ENCODE peak calls at places on chromosomes 11 and 22, in five cellular contexts. I, Z, M, O and J are unnamed samples.

GRCh38 chr11:7573193-7573557 is 59.4 kb downstream of the PPFIBP2 start:
- DNase-seq in I (no peak), Z (no peak), M (no peak), O (no peak), J (no peak)

GRCh38 chr11:113138731-113139130 is 175.7 kb upstream of the TTC12 start:
- DNase-seq in I (no peak), Z (no peak), M (no peak), O (no peak), J (no peak)

GRCh38 chr11:77069969-77070582 is 3.3 kb downstream of the CAPN5 start:
- DNase-seq in I (no peak), Z (no peak), M (no peak), O (no peak), J (no peak)

GRCh38 chr11:78020248-78020647 is 2.8 kb downstream of the KCTD14 start:
- DNase-seq in I (no peak), Z (no peak), M (no peak), O (no peak), J (no peak)

GRCh38 chr11:125070699-125071254 is 7.7 kb downstream of the SLC37A2 start:
- DNase-seq in I (peak; percentile 19), Z (peak; percentile 52), M (peak; percentile 63), O (peak; percentile 29), J (no peak)

GRCh38 chr11:42768576-42768975 is 543.2 kb upstream of the API5 start:
- DNase-seq in I (no peak), Z (no peak), M (no peak), O (no peak), J (no peak)

GRCh38 chr11:27761356-27761755 is 61.1 kb upstream of the BDNF start:
- DNase-seq in I (no peak), Z (no peak), M (no peak), O (no peak), J (no peak)

GRCh38 chr22:24834845-24835570 is 29.0 kb downstream of the SGSM1 start:
- DNase-seq in I (no peak), Z (no peak), M (no peak), O (peak; percentile 59), J (no peak)

DNA sequence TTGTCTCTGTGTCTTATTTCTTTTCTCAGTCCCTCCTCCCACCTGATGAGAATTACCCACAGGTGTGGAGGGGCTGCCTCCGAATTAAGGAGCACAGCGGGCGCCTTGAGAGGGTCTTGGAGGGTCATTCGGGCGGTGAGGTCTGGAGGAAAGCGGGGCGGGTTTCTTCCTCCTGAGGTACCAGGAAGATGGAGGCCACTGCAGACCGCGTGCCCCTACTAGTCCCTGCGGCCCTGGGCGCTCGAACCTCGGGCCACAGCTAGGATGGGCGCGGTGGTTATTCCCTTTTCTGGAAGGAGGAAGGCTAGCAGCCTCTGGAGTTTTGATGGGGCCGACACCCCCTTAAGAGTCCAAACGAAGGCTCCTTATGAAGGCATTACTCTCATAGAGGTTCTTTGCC is 5.5 kb upstream of the FAM111A start:
- DNase-seq in I (no peak), Z (no peak), M (no peak), O (no peak), J (no peak)
- TF ChIP-seq CTCF in I (no peak), Z (no peak), M (no peak), O (no peak), J (no peak)

GRCh38 chr11:122711831-122712378 is 56.4 kb downstream of the UBASH3B start:
- DNase-seq in I (no peak), Z (no peak), M (peak; percentile 49), O (no peak), J (no peak)
- H3K27me3 ChIP-seq in I (no peaks in the 10 kb centered on the region), Z (peaks cover 13% of the 10 kb centered on the region), M (no peaks in the 10 kb centered on the region), O (no peaks in the 10 kb centered on the region), J (no peaks in the 10 kb centered on the region)

DNA sequence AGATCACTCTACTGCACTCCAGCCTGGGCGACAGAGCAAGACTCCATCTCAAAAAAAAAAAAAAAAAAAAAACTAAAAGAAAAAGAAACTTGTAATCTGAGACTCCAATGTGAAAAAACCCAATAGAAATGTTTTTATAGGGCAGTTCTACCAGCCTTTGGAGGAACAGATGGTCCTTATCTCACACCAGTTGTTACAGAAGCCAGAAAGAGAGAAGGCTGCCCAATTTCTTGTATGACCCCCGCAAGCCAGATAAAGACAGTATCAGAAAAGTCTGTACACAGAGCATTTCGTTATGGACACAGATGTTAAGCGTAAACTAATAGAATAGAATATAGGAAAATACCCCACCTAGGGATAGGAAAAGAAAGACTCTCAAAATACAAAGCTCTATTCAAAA is 11.3 kb upstream of the TSGA10IP start:
- DNase-seq in I (no peak), Z (no peak), M (no peak), O (no peak), J (no peak)
- TF ChIP-seq CTCF in I (no peak), Z (no peak), M (no peak), O (no peak), J (no peak)

DNA sequence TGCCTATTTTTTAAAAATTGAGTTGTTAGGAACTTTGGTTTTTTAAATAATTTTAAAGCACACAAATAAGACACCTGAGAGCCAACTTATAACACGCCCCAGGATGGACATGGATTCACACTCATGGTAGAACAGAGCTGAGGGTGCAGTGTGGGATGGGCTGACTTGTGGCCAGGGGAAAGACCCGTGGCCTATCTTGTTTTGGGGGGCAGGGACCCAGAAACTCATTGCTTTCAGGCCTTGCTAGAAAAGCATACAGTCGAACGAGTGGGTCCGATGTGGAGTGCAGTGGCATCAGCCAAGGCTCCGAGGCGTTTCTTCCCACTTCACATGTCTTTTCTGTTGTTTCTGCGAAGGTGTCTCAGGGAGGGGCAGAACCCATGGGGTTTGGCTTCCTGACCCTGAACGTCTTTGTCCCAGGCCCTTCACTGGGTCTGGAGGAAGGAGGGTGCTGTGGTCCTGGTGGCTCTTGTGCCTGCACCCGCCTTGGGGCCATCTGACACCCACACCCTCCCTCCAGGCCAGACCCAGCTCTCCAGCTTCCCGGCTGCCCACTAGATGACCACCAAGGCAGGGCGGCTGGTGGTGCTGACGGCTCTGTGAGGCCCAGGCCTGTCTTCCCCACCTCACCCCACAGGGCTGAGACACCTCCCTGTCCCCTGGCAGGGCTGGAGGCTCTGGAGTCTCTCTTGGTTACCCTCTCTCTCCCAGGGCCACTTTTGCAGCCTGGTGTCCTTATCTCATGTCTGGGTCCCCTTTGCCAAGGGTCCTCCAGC is 120.8 kb downstream of the KCNQ1 start:
- DNase-seq in I (no peak), Z (peak; percentile 12), M (no peak), O (peak; percentile 3), J (no peak)
- H3K27me3 ChIP-seq in I (no peaks in the 10 kb centered on the region), Z (no peaks in the 10 kb centered on the region), M (no peaks in the 10 kb centered on the region), O (no peaks in the 10 kb centered on the region), J (peaks cover 5% of the 10 kb centered on the region)

GRCh38 chr22:35544189-35544588 is 3.6 kb downstream of the RASD2 start:
- DNase-seq in I (no peak), Z (no peak), M (no peak), O (no peak), J (no peak)

GRCh38 chr22:35541254-35541748 is 670 bp downstream of the RASD2 start:
- DNase-seq in I (no peak), Z (no peak), M (peak; percentile 32), O (peak; percentile 44), J (no peak)

GRCh38 chr22:35542157-35542971 is 1.7 kb downstream of the RASD2 start:
- DNase-seq in I (no peak), Z (no peak), M (no peak), O (no peak), J (no peak)

GRCh38 chr22:35543702-35544101 is 3.1 kb downstream of the RASD2 start:
- DNase-seq in I (no peak), Z (no peak), M (no peak), O (no peak), J (no peak)

DNA sequence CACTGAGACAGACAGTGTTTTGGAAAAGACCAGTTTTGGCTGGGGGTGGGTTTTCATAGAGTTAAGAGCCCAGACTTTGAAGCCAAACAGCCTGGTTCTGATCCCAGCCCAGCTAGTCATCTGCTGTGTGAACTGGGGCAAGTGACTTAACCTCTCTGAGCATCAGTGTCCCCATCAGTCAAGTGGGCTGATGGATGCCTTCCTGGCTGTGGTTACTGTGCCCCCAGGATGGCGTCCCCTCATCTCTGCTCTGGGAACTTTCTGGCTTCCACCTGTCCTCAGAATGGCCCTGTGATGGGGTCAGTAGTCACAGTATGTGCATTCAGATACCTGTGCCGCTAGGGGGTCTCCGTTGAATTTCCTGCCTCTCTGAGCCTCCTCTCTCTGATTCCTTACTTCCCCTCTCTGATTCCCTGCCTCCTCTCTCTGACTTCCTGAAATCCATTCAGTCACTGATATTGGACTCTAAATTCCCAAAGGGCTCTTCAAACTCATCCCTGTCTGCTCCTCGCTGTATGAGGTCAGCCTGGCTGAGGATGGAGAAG is 2.4 kb downstream of the RASD2 start:
- DNase-seq in I (no peak), Z (no peak), M (no peak), O (no peak), J (no peak)
- TF ChIP-seq CTCF in I (no peak), Z (no peak), M (no peak), O (no peak), J (no peak)

GRCh38 chr11:44324222-44324621 is 14.3 kb upstream of the ALX4 start:
- DNase-seq in I (no peak), Z (no peak), M (no peak), O (no peak), J (no peak)
- H3K27me3 ChIP-seq in I (peaks cover 78% of the 10 kb centered on the region), Z (peaks cover 100% of the 10 kb centered on the region), M (peaks cover 94% of the 10 kb centered on the region), O (peaks cover 10% of the 10 kb centered on the region), J (peaks cover 89% of the 10 kb centered on the region)